ENCODE peak calls at places on chromosomes 1 and 21, in six cellular contexts. P, F, I, W, K and S are unnamed samples.

GRCh38 chr1:3570081-3570986 is 41.0 kb downstream of the MEGF6 start:
- DNase-seq in P (no peak), F (no peak), I (no peak), W (no peak), K (no peak), S (no peak)

GRCh38 chr1:218772575-218772974 is 401.1 kb upstream of the LYPLAL1 start:
- DNase-seq in P (peak; percentile 46), F (no peak), I (no peak), W (no peak), K (no peak), S (peak; percentile 88)

GRCh38 chr1:17834561-17835100 is 79.5 kb downstream of the ACTL8 start:
- DNase-seq in P (no peak), F (no peak), I (no peak), W (no peak), K (no peak), S (no peak)

GRCh38 chr1:29991025-29991424 is 732.4 kb downstream of the MATN1 start:
- DNase-seq in P (peak; percentile 26), F (no peak), I (no peak), W (peak; percentile 56), K (no peak), S (peak; percentile 12)

GRCh38 chr1:59948990-59949389 is 22.4 kb upstream of the CYP2J2 start:
- DNase-seq in P (no peak), F (no peak), I (no peak), W (no peak), K (no peak), S (no peak)

GRCh38 chr1:46509414-46509813 is 19.8 kb downstream of the DMBX1 start:
- DNase-seq in P (no peak), F (no peak), I (no peak), W (no peak), K (no peak), S (no peak)

GRCh38 chr21:38402795-38403194 is 95.5 kb downstream of the ERG start:
- DNase-seq in P (no peak), F (no peak), I (no peak), W (no peak), K (no peak), S (no peak)

GRCh38 chr1:210373878-210374599 is 45.3 kb downstream of the HHAT start:
- DNase-seq in P (peak; percentile 100), F (peak; percentile 82), I (peak; percentile 70), W (peak; percentile 22), K (peak; percentile 21), S (peak; percentile 100)

GRCh38 chr1:29210278-29211085 is 20.3 kb downstream of the MECR start:
- DNase-seq in P (no peak), F (no peak), I (no peak), W (no peak), K (no peak), S (no peak)

GRCh38 chr1:27637052-27637451 is 2.1 kb upstream of the FGR start:
- DNase-seq in P (no peak), F (peak; percentile 44), I (no peak), W (no peak), K (no peak), S (peak; percentile 40)

GRCh38 chr1:86788300-86789206 is 84.2 kb downstream of the SH3GLB1 start:
- DNase-seq in P (peak; percentile 69), F (no peak), I (no peak), W (no peak), K (no peak), S (peak; percentile 86)

GRCh38 chr1:245301162-245301580 is 146.4 kb downstream of the KIF26B start:
- DNase-seq in P (no peak), F (no peak), I (no peak), W (peak; percentile 39), K (no peak), S (no peak)

GRCh38 chr21:42621166-42621827 is 32.1 kb upstream of the PDE9A start:
- DNase-seq in P (no peak), F (no peak), I (no peak), W (no peak), K (no peak), S (peak; percentile 21)

GRCh38 chr1:185154912-185155513 is 1.7 kb downstream of the TRMT1L start:
- DNase-seq in P (no peak), F (no peak), I (no peak), W (no peak), K (no peak), S (peak; percentile 11)

GRCh38 chr1:31182352-31182751 is 57.3 kb downstream of the NKAIN1 start:
- DNase-seq in P (peak; percentile 96), F (peak; percentile 33), I (peak; percentile 55), W (peak; percentile 67), K (peak; percentile 81), S (peak; percentile 96)